ENCODE peak calls at places on chromosome 3, in five cellular contexts. X is endodermal cell; S is CD4-positive, CD25-positive, alpha-beta regulatory T cell; C is esophagus muscularis mucosa; K is thyroid gland. M is an unnamed sample. For H3K4me1, the result is how much of the 10 kb centered on the place peaks cover.

GRCh38 chr3:140629351-140630137 is 48.3 kb upstream of the TRIM42 start:
- DNase-seq in C (no peak), K (no peak), S (no peak), X (no peak), M (no peak)

GRCh38 chr3:187183210-187183862 is 13.9 kb upstream of the RTP1 start:
- DNase-seq in S (no peak), X (peak), C (no peak), K (no peak), M (no peak)

GRCh38 chr3:124333931-124334640 is 342.2 kb upstream of the ROPN1 start:
- DNase-seq in K (no peak), S (no peak), C (peak), X (peak), M (no peak)

GRCh38 chr3:194621947-194622346 is 11.3 kb downstream of the TMEM44 start:
- DNase-seq in K (no peak), S (no peak), X (no peak), C (no peak), M (no peak)

GRCh38 chr3:123723527-123724168 is 138.8 kb upstream of the HACD2 start:
- DNase-seq in K (peak), X (peak), C (no peak), S (peak), M (peak)

GRCh38 chr3:10419637-10420232 is 85.7 kb downstream of the ATP2B2 start:
- DNase-seq in C (no peak), X (no peak), S (peak), K (no peak), M (no peak)

GRCh38 chr3:166527325-166527724 is 690.1 kb upstream of the BCHE start:
- DNase-seq in S (no peak), K (no peak), C (no peak), X (no peak), M (no peak)

GRCh38 chr3:112405845-112406244 is 72.9 kb downstream of the CD200 start:
- DNase-seq in K (no peak), S (no peak), X (no peak), C (no peak), M (no peak)

GRCh38 chr3:157087398-157088132 is 72.4 kb downstream of the CCNL1 start:
- DNase-seq in K (no peak), S (no peak), C (no peak), X (no peak), M (no peak)

GRCh38 chr3:16917256-16917935 is 32.6 kb downstream of the PLCL2 start:
- DNase-seq in S (no peak), X (no peak), K (no peak), C (no peak), M (no peak)

GRCh38 chr3:79250746-79251145 is 517.1 kb downstream of the ROBO1 start:
- DNase-seq in C (no peak), S (no peak), X (no peak), K (peak), M (no peak)

GRCh38 chr3:8205876-8206275 is 295.7 kb upstream of the LMCD1 start:
- DNase-seq in S (no peak), C (no peak), K (no peak), X (no peak), M (no peak)

DNA sequence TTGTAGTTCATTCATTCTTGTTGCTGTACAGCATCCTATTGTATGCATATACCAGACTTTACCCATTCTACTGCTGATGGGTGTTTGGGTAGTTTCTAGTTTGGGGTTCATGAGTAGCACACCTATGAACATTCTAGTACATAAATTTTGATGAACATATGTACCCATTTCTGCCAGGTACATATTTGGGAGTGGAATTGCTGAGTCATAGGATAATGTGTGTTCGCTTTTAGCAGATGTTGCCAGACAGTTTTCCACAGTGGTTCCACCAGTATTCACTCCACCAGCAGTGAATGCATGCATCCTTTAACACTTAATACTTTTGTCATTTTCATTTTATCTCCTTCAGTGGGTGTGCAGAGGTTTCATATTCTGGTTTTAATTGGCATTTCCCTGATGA is 3.4 kb upstream of the SCN5A start:
- DNase-seq in C (no peak), K (no peak), X (no peak), S (no peak), M (no peak)
- H3K27ac ChIP-seq in C (no peak), K (no peak), X (no peak), S (no peak), M (no peak)

GRCh38 chr3:67685499-67685898 is 31.1 kb upstream of the SUCLG2 start:
- DNase-seq in C (no peak), X (no peak), S (peak), K (no peak), M (no peak)
- H3K4me1 ChIP-seq in C (under half), X (under half), S (under half), K (under half), M (under half)

GRCh38 chr3:132325103-132325606 is 7.9 kb downstream of the ACP3 start:
- DNase-seq in K (peak), X (no peak), C (no peak), S (no peak), M (peak)

GRCh38 chr3:132321321-132321720 is 4.1 kb downstream of the ACP3 start:
- DNase-seq in C (no peak), X (no peak), S (no peak), K (peak), M (no peak)

GRCh38 chr3:132325634-132326033 is 8.4 kb downstream of the ACP3 start:
- DNase-seq in X (no peak), S (no peak), C (no peak), K (no peak), M (no peak)

GRCh38 chr3:132326251-132326650 is 9.0 kb downstream of the ACP3 start:
- DNase-seq in X (no peak), K (no peak), C (no peak), S (no peak), M (no peak)
- H3K27ac ChIP-seq in X (no peak), K (peak), C (no peak), S (no peak), M (no peak)

DNA sequence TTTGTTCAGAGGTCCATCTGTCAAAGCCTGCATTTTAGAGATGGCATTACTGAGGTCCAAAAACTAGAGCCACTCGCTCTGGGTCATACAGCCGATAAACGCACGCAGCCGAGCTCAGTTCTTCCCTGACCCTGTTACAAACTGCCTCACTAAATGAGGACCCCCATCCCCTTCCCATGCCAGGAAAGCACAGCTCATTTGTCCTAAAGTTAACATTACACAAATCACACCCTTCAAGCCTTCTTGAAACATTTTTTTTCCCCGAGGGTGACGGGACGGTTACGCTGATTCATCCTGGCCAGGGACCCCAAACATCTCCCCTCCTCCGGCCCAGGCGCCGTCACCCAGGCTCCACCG is 832 bp upstream of the CMTM8 start:
- DNase-seq in S (no peak), C (peak), X (no peak), K (no peak), M (no peak)
- H3K4me1 ChIP-seq in S (under half), C (under half), X (under half), K (under half), M (under half)

DNA sequence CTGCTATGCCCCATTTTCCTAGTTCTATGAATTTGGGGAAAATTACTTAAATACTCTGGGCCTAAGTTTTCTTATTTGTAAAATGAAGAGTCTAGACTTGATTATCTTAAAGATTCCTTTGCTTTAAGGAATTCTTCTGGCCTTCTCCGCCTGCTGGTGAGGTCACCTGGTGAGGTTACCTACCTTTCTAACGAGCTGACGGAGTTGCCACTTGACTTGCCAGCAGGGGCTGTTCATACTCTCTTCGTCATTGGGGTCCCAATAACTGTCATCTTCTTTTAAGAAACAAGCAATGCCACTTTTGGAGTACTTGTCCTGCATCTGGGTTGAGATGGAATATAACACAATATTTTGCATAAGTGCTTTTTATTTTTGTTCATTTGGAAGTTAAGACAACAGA is 8.6 kb downstream of the TNFSF10 start:
- DNase-seq in S (no peak), C (no peak), K (no peak), X (peak), M (no peak)
- H3K27ac ChIP-seq in S (peak), C (peak), K (no peak), X (no peak), M (no peak)

M was measured in right cardiac atrium.